ENCODE peak calls at places on chromosomes 12 and 14, in six cellular contexts. B is GM12878, O is esophagus muscularis mucosa, F is A549, I is stomach, X is upper lobe of left lung. Y is an unnamed sample.

GRCh38 chr12:105769486-105769885 is 369.3 kb downstream of the NUAK1 start:
- DNase-seq in B (no peak), O (no peak), F (no peak), I (no peak), X (no peak), Y (no peak)

GRCh38 chr14:52077261-52077984 is 8.6 kb upstream of the NID2 start:
- DNase-seq in B (no peak), O (peak; percentile 34), F (no peak), I (no peak), X (no peak), Y (no peak)

GRCh38 chr14:86357119-86357518 is 827.2 kb downstream of the FLRT2 start:
- DNase-seq in B (no peak), O (no peak), F (no peak), I (no peak), X (no peak), Y (no peak)

GRCh38 chr14:77761205-77761931 is 412 bp upstream of the SNW1 start:
- DNase-seq in B (peak; percentile 84), O (no peak), F (peak; percentile 58), I (no peak), X (peak; percentile 41), Y (peak; percentile 61)

GRCh38 chr12:101719566-101719965 is 19.7 kb downstream of the SYCP3 start:
- DNase-seq in B (no peak), O (no peak), F (no peak), I (no peak), X (no peak), Y (no peak)

GRCh38 chr12:52497975-52498374 is 4.9 kb upstream of the KRT6A start:
- DNase-seq in B (no peak), O (peak; percentile 81), F (no peak), I (no peak), X (no peak), Y (no peak)

GRCh38 chr12:104565606-104566243 is 109.0 kb downstream of the CHST11 start:
- DNase-seq in B (no peak), O (no peak), F (no peak), I (no peak), X (no peak), Y (no peak)

GRCh38 chr12:80472912-80473500 is 29.0 kb downstream of the PTPRQ start:
- DNase-seq in B (peak; percentile 3), O (no peak), F (peak; percentile 7), I (no peak), X (no peak), Y (no peak)

GRCh38 chr14:37903561-37904191 is 304.0 kb upstream of the SSTR1 start:
- DNase-seq in B (no peak), O (no peak), F (peak; percentile 13), I (no peak), X (no peak), Y (no peak)

DNA sequence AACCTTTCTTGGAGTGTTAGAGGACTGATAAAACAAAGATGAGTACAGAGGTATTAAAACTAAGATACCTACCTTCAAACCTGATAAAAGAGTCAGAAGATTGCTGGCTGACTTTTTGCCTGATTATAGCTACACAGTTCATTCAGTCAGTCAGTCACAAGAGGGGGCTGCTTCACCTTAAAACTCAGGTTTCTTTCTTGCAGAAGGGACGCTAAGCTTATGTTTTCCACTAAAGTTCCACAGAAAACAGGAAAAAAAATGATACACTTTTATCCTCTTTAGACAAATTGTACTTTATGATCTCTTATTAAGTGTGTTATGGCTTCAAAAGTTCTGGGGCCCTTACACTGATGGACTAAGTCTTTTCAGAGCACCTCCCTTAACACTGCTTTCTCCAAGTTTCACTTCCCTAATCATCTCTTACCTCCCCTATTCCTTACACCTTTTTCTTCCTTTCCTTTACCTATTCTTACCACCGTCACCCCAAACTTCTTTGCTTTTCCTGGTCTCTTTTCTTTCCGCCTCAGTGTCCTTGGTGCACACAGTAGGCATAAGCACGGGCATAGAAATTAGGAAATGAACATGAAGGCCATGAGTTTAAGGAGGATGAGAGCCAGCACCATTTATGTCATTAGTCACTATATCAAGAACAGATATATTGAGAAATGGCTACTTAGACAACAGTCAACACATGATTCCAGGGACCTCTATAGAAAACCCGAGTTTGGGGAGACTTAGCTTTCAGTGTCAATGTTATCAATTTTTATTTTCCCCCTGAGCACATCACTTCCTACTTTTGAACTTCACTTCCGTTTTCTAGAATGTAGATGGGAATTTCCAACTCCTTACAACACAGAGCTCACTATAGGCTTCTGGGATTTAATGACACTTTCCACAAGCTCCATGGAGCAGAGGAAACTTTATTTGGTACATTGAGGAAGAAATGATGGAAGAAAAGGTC is 448.9 kb upstream of the OR4E1 start:
- DNase-seq in B (no peak), O (no peak), F (no peak), I (no peak), X (no peak), Y (no peak)
- TF ChIP-seq CTCF in B (peak; percentile 18), O (no peak), F (no peak), I (no peak), X (no peak), Y (no peak)

DNA sequence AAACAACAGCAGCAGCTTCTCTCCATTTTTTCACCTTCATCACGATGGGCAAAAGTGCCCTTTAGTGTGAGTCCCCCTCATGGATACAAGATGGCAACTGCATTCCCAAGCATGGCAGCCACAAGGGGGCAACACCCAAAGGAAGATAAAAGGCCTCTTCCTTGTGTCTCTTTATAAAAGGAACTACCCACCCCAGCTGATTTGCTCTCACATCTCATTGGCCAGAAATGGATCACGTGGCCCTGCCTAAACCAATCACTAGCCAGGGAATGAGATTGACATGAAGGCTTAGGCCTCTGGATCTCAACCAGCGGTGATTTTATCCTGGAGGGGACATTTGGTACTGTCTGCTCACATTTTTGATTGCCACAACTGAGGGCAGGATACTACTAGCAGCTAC is 21.9 kb upstream of the IFT81 start:
- DNase-seq in B (no peak), O (no peak), F (peak; percentile 97), I (no peak), X (peak; percentile 24), Y (no peak)
- H3K27ac ChIP-seq in B (no peak overlapping the region), O (peak overlapping the region; percentile 71), F (peak overlapping the region; percentile 73), I (no peak overlapping the region), X (no peak overlapping the region), Y (no peak overlapping the region)

DNA sequence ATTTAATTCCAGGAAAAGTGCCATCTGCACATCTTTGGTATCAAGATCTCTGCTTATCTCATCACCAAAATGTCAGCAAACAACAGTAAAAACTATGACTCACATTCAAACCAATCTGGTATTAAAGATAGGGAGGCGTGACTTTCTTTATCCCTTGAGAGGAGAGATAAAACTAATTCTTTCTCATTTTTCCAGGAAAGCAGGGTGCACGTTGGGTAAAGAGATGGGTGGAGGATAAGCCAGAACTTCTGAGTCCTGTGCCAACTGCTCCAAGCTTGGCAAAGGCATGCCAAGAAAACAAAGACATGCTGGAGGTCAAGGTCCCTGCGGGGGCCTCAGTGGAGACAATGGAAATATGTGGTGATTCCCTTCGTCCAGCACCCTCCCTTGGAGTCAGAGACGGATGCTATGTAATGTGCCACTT is 225.8 kb upstream of the PLXNC1 start:
- DNase-seq in B (no peak), O (no peak), F (peak; percentile 21), I (no peak), X (no peak), Y (no peak)
- TF ChIP-seq EP300 in B (no peak), O (no peak), F (peak; percentile 30), I (no peak), X (no peak), Y (no peak)

GRCh38 chr12:16939871-16940306 is 333.9 kb upstream of the LMO3 start:
- DNase-seq in B (peak; percentile 26), O (no peak), F (peak; percentile 56), I (peak; percentile 44), X (peak; percentile 67), Y (no peak)
- TF ChIP-seq CTCF in B (peak; percentile 86), O (no peak), F (peak; percentile 78), I (peak; percentile 63), X (peak; percentile 88), Y (no peak)

GRCh38 chr14:61511558-61511924 is 183.8 kb upstream of the HIF1A start:
- DNase-seq in B (no peak), O (no peak), F (no peak), I (no peak), X (peak; percentile 66), Y (no peak)

GRCh38 chr14:61512026-61512425 is 183.3 kb upstream of the HIF1A start:
- DNase-seq in B (no peak), O (no peak), F (no peak), I (no peak), X (no peak), Y (no peak)

GRCh38 chr14:61505815-61506809 is 184.7 kb downstream of the PRKCH start:
- DNase-seq in B (no peak), O (no peak), F (no peak), I (no peak), X (no peak), Y (no peak)

GRCh38 chr14:61510736-61511557 is 184.4 kb upstream of the HIF1A start:
- DNase-seq in B (no peak), O (no peak), F (no peak), I (no peak), X (no peak), Y (no peak)

GRCh38 chr14:61508526-61508925 is 186.8 kb upstream of the HIF1A start:
- DNase-seq in B (no peak), O (no peak), F (no peak), I (no peak), X (no peak), Y (no peak)
- H3K27ac ChIP-seq in B (no peak overlapping the region), O (no peak overlapping the region), F (peak overlapping the region; percentile 22), I (no peak overlapping the region), X (no peak overlapping the region), Y (no peak overlapping the region)

DNA sequence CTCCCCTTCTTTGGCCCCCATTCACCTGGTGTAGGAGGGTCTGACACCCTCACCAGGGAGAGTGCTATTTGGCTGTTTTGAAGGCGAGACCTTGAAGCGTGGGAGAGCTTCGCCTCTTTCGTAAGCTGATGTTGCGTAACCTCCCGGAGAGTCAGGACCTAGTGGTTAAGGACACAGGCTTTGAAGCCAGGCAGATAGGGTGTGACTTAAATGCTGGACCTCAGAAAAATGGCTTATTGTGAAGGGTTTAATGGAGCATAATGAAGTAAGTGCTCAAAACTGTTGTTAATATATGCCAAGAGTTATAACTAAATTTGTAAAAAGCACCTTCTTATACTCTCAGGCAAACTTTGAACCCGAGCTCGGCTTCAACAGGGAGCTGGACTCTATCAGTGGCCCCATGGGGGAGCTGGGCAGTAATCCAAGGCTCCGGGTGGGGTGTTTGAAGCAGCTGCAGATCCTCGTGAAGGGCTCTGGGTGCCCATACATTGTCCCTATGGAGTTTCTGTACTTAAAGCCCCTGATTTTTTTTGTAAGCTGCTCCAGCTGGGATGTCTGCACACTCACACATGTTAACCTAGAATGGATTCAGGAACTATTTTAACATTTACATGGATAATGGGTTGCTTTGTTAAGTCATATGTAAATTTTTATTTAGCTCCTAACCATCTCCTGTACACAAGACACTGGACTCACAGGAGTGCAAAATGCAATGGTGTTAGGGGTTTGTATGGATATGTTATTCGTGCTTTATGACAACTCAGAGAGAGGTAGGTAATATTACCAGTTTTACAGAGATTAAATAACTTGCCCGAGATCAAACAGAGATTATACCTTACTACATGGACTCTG is 26.0 kb downstream of the PPFIBP1 start:
- DNase-seq in B (no peak), O (peak; percentile 95), F (peak; percentile 71), I (peak; percentile 81), X (peak; percentile 90), Y (peak; percentile 90)
- TF ChIP-seq EP300 in B (no peak), O (no peak), F (peak; percentile 75), I (no peak), X (no peak), Y (peak; percentile 44)

Y was measured in ovary.